ENCODE peak calls at places on chromosome X, in eight cellular contexts. One of them, this sample, is unnamed.

GRCh38 chrX:101450951-101451350 is 34.3 kb upstream of the ARMCX4 start:
- DNase-seq in RWPE2: no peak
- DNase-seq in HCT116: no peak
- DNase-seq in adrenal gland: no peak
- DNase-seq in GM10248: no peak
- DNase-seq in NCI-H1092: no peak
- DNase-seq in tibial artery: peak
- DNase-seq in activated T-helper 1 cell treated with anti-CD3 and anti-CD28 coated beads, Interleukin-12 subunit alpha, Interleukin-12 subunit beta, Interleukin-2, Interleukin-4 antibody, amounts not matched to agents 30 ng/mL and 10 ng/mL and 1 ng/mL, durations not matched to agents 14 hours and 24 hours and 36 hours: no peak
- DNase-seq in this sample: no peak

GRCh38 chrX:115940888-115941332 is 229.6 kb upstream of the AGTR2 start:
- DNase-seq in RWPE2: no peak
- DNase-seq in adrenal gland: peak
- DNase-seq in tibial artery: peak
- DNase-seq in NCI-H1092: peak
- DNase-seq in HCT116: no peak
- DNase-seq in activated T-helper 1 cell treated with anti-CD3 and anti-CD28 coated beads, Interleukin-12 subunit alpha, Interleukin-12 subunit beta, Interleukin-2, Interleukin-4 antibody, amounts not matched to agents 30 ng/mL and 10 ng/mL and 1 ng/mL, durations not matched to agents 14 hours and 24 hours and 36 hours: no peak
- DNase-seq in GM10248: no peak
- DNase-seq in this sample: peak

GRCh38 chrX:109695637-109696036 is 37.4 kb downstream of the ACSL4 start:
- DNase-seq in activated T-helper 1 cell treated with anti-CD3 and anti-CD28 coated beads, Interleukin-12 subunit alpha, Interleukin-12 subunit beta, Interleukin-2, Interleukin-4 antibody, amounts not matched to agents 30 ng/mL and 10 ng/mL and 1 ng/mL, durations not matched to agents 14 hours and 24 hours and 36 hours: no peak
- DNase-seq in HCT116: no peak
- DNase-seq in RWPE2: no peak
- DNase-seq in GM10248: no peak
- DNase-seq in adrenal gland: no peak
- DNase-seq in tibial artery: no peak
- DNase-seq in NCI-H1092: no peak
- DNase-seq in this sample: no peak

GRCh38 chrX:53481816-53482485 is 47.8 kb upstream of the HSD17B10 start:
- DNase-seq in RWPE2: no peak
- DNase-seq in tibial artery: peak
- DNase-seq in activated T-helper 1 cell treated with anti-CD3 and anti-CD28 coated beads, Interleukin-12 subunit alpha, Interleukin-12 subunit beta, Interleukin-2, Interleukin-4 antibody, amounts not matched to agents 30 ng/mL and 10 ng/mL and 1 ng/mL, durations not matched to agents 14 hours and 24 hours and 36 hours: peak
- DNase-seq in GM10248: peak
- DNase-seq in NCI-H1092: peak
- DNase-seq in HCT116: peak
- DNase-seq in adrenal gland: peak
- DNase-seq in this sample: no peak

GRCh38 chrX:24877854-24878650 is 137.7 kb downstream of the ARX start:
- DNase-seq in activated T-helper 1 cell treated with anti-CD3 and anti-CD28 coated beads, Interleukin-12 subunit alpha, Interleukin-12 subunit beta, Interleukin-2, Interleukin-4 antibody, amounts not matched to agents 30 ng/mL and 10 ng/mL and 1 ng/mL, durations not matched to agents 14 hours and 24 hours and 36 hours: no peak
- DNase-seq in adrenal gland: no peak
- DNase-seq in GM10248: no peak
- DNase-seq in NCI-H1092: no peak
- DNase-seq in RWPE2: no peak
- DNase-seq in tibial artery: no peak
- DNase-seq in HCT116: no peak
- DNase-seq in this sample: no peak

GRCh38 chrX:10756365-10756915 is 136.1 kb upstream of the MID1 start:
- DNase-seq in NCI-H1092: no peak
- DNase-seq in GM10248: no peak
- DNase-seq in adrenal gland: peak
- DNase-seq in activated T-helper 1 cell treated with anti-CD3 and anti-CD28 coated beads, Interleukin-12 subunit alpha, Interleukin-12 subunit beta, Interleukin-2, Interleukin-4 antibody, amounts not matched to agents 30 ng/mL and 10 ng/mL and 1 ng/mL, durations not matched to agents 14 hours and 24 hours and 36 hours: no peak
- DNase-seq in RWPE2: no peak
- DNase-seq in HCT116: peak
- DNase-seq in tibial artery: no peak
- DNase-seq in this sample: no peak

GRCh38 chrX:95733426-95733825 is 951.2 kb upstream of the DIAPH2 start:
- DNase-seq in GM10248: no peak
- DNase-seq in RWPE2: no peak
- DNase-seq in tibial artery: no peak
- DNase-seq in NCI-H1092: no peak
- DNase-seq in adrenal gland: no peak
- DNase-seq in activated T-helper 1 cell treated with anti-CD3 and anti-CD28 coated beads, Interleukin-12 subunit alpha, Interleukin-12 subunit beta, Interleukin-2, Interleukin-4 antibody, amounts not matched to agents 30 ng/mL and 10 ng/mL and 1 ng/mL, durations not matched to agents 14 hours and 24 hours and 36 hours: no peak
- DNase-seq in HCT116: no peak
- DNase-seq in this sample: no peak

GRCh38 chrX:18994713-18995112 is 10.8 kb upstream of the PHKA2 start:
- DNase-seq in NCI-H1092: no peak
- DNase-seq in RWPE2: no peak
- DNase-seq in HCT116: no peak
- DNase-seq in adrenal gland: no peak
- DNase-seq in activated T-helper 1 cell treated with anti-CD3 and anti-CD28 coated beads, Interleukin-12 subunit alpha, Interleukin-12 subunit beta, Interleukin-2, Interleukin-4 antibody, amounts not matched to agents 30 ng/mL and 10 ng/mL and 1 ng/mL, durations not matched to agents 14 hours and 24 hours and 36 hours: no peak
- DNase-seq in GM10248: no peak
- DNase-seq in tibial artery: no peak
- DNase-seq in this sample: no peak

GRCh38 chrX:17206584-17206983 is 168.4 kb upstream of the NHS start:
- DNase-seq in adrenal gland: no peak
- DNase-seq in RWPE2: no peak
- DNase-seq in tibial artery: no peak
- DNase-seq in NCI-H1092: no peak
- DNase-seq in HCT116: no peak
- DNase-seq in GM10248: no peak
- DNase-seq in activated T-helper 1 cell treated with anti-CD3 and anti-CD28 coated beads, Interleukin-12 subunit alpha, Interleukin-12 subunit beta, Interleukin-2, Interleukin-4 antibody, amounts not matched to agents 30 ng/mL and 10 ng/mL and 1 ng/mL, durations not matched to agents 14 hours and 24 hours and 36 hours: no peak
- DNase-seq in this sample: no peak

GRCh38 chrX:45889471-45889870 is 655.8 kb downstream of the ZNF674 start:
- DNase-seq in GM10248: no peak
- DNase-seq in tibial artery: no peak
- DNase-seq in HCT116: no peak
- DNase-seq in RWPE2: no peak
- DNase-seq in activated T-helper 1 cell treated with anti-CD3 and anti-CD28 coated beads, Interleukin-12 subunit alpha, Interleukin-12 subunit beta, Interleukin-2, Interleukin-4 antibody, amounts not matched to agents 30 ng/mL and 10 ng/mL and 1 ng/mL, durations not matched to agents 14 hours and 24 hours and 36 hours: no peak
- DNase-seq in adrenal gland: no peak
- DNase-seq in NCI-H1092: no peak
- DNase-seq in this sample: no peak

GRCh38 chrX:20498851-20499635 is 232.3 kb upstream of the RPS6KA3 start:
- DNase-seq in HCT116: no peak
- DNase-seq in adrenal gland: no peak
- DNase-seq in activated T-helper 1 cell treated with anti-CD3 and anti-CD28 coated beads, Interleukin-12 subunit alpha, Interleukin-12 subunit beta, Interleukin-2, Interleukin-4 antibody, amounts not matched to agents 30 ng/mL and 10 ng/mL and 1 ng/mL, durations not matched to agents 14 hours and 24 hours and 36 hours: no peak
- DNase-seq in RWPE2: no peak
- DNase-seq in tibial artery: no peak
- DNase-seq in GM10248: no peak
- DNase-seq in NCI-H1092: no peak
- DNase-seq in this sample: no peak

GRCh38 chrX:43968347-43968746 is 4.8 kb downstream of the NDP start:
- DNase-seq in tibial artery: no peak
- DNase-seq in RWPE2: no peak
- DNase-seq in GM10248: no peak
- DNase-seq in adrenal gland: no peak
- DNase-seq in HCT116: no peak
- DNase-seq in NCI-H1092: no peak
- DNase-seq in activated T-helper 1 cell treated with anti-CD3 and anti-CD28 coated beads, Interleukin-12 subunit alpha, Interleukin-12 subunit beta, Interleukin-2, Interleukin-4 antibody, amounts not matched to agents 30 ng/mL and 10 ng/mL and 1 ng/mL, durations not matched to agents 14 hours and 24 hours and 36 hours: no peak
- DNase-seq in this sample: no peak

GRCh38 chrX:11759461-11760311 is 1.6 kb downstream of the MSL3 start:
- DNase-seq in RWPE2: peak
- DNase-seq in NCI-H1092: peak
- DNase-seq in GM10248: peak
- DNase-seq in adrenal gland: peak
- DNase-seq in tibial artery: peak
- DNase-seq in activated T-helper 1 cell treated with anti-CD3 and anti-CD28 coated beads, Interleukin-12 subunit alpha, Interleukin-12 subunit beta, Interleukin-2, Interleukin-4 antibody, amounts not matched to agents 30 ng/mL and 10 ng/mL and 1 ng/mL, durations not matched to agents 14 hours and 24 hours and 36 hours: peak
- DNase-seq in HCT116: peak
- DNase-seq in this sample: peak

GRCh38 chrX:69153060-69153730 is 12.1 kb downstream of the PJA1 start:
- DNase-seq in adrenal gland: peak
- DNase-seq in NCI-H1092: no peak
- DNase-seq in RWPE2: peak
- DNase-seq in HCT116: no peak
- DNase-seq in tibial artery: no peak
- DNase-seq in activated T-helper 1 cell treated with anti-CD3 and anti-CD28 coated beads, Interleukin-12 subunit alpha, Interleukin-12 subunit beta, Interleukin-2, Interleukin-4 antibody, amounts not matched to agents 30 ng/mL and 10 ng/mL and 1 ng/mL, durations not matched to agents 14 hours and 24 hours and 36 hours: no peak
- DNase-seq in GM10248: no peak
- DNase-seq in this sample: peak

GRCh38 chrX:119692241-119693031 is 532 bp downstream of the SEPTIN6 start:
- DNase-seq in adrenal gland: peak
- DNase-seq in activated T-helper 1 cell treated with anti-CD3 and anti-CD28 coated beads, Interleukin-12 subunit alpha, Interleukin-12 subunit beta, Interleukin-2, Interleukin-4 antibody, amounts not matched to agents 30 ng/mL and 10 ng/mL and 1 ng/mL, durations not matched to agents 14 hours and 24 hours and 36 hours: peak
- DNase-seq in RWPE2: no peak
- DNase-seq in HCT116: no peak
- DNase-seq in GM10248: peak
- DNase-seq in NCI-H1092: no peak
- DNase-seq in tibial artery: no peak
- DNase-seq in this sample: peak

GRCh38 chrX:805988-806387 is 175.4 kb downstream of the SHOX start:
- DNase-seq in activated T-helper 1 cell treated with anti-CD3 and anti-CD28 coated beads, Interleukin-12 subunit alpha, Interleukin-12 subunit beta, Interleukin-2, Interleukin-4 antibody, amounts not matched to agents 30 ng/mL and 10 ng/mL and 1 ng/mL, durations not matched to agents 14 hours and 24 hours and 36 hours: no peak
- DNase-seq in adrenal gland: no peak
- DNase-seq in NCI-H1092: no peak
- DNase-seq in tibial artery: no peak
- DNase-seq in RWPE2: no peak
- DNase-seq in HCT116: no peak
- DNase-seq in GM10248: no peak
- DNase-seq in this sample: no peak

GRCh38 chrX:75230296-75230695 is 43.6 kb upstream of the UPRT start:
- DNase-seq in GM10248: no peak
- DNase-seq in activated T-helper 1 cell treated with anti-CD3 and anti-CD28 coated beads, Interleukin-12 subunit alpha, Interleukin-12 subunit beta, Interleukin-2, Interleukin-4 antibody, amounts not matched to agents 30 ng/mL and 10 ng/mL and 1 ng/mL, durations not matched to agents 14 hours and 24 hours and 36 hours: no peak
- DNase-seq in adrenal gland: no peak
- DNase-seq in RWPE2: no peak
- DNase-seq in tibial artery: no peak
- DNase-seq in HCT116: no peak
- DNase-seq in NCI-H1092: no peak
- DNase-seq in this sample: no peak

GRCh38 chrX:11647048-11647650 is 18.6 kb downstream of the ARHGAP6 start:
- DNase-seq in RWPE2: no peak
- DNase-seq in tibial artery: no peak
- DNase-seq in NCI-H1092: no peak
- DNase-seq in adrenal gland: no peak
- DNase-seq in HCT116: no peak
- DNase-seq in activated T-helper 1 cell treated with anti-CD3 and anti-CD28 coated beads, Interleukin-12 subunit alpha, Interleukin-12 subunit beta, Interleukin-2, Interleukin-4 antibody, amounts not matched to agents 30 ng/mL and 10 ng/mL and 1 ng/mL, durations not matched to agents 14 hours and 24 hours and 36 hours: no peak
- DNase-seq in GM10248: no peak
- DNase-seq in this sample: no peak

GRCh38 chrX:1593286-1594271 is 2.2 kb downstream of the AKAP17A start:
- DNase-seq in RWPE2: no peak
- DNase-seq in HCT116: no peak
- DNase-seq in tibial artery: no peak
- DNase-seq in activated T-helper 1 cell treated with anti-CD3 and anti-CD28 coated beads, Interleukin-12 subunit alpha, Interleukin-12 subunit beta, Interleukin-2, Interleukin-4 antibody, amounts not matched to agents 30 ng/mL and 10 ng/mL and 1 ng/mL, durations not matched to agents 14 hours and 24 hours and 36 hours: no peak
- DNase-seq in NCI-H1092: no peak
- DNase-seq in GM10248: no peak
- DNase-seq in adrenal gland: peak
- DNase-seq in this sample: peak

GRCh38 chrX:39491548-39492297 is 606.0 kb downstream of the BCOR start:
- DNase-seq in adrenal gland: no peak
- DNase-seq in RWPE2: no peak
- DNase-seq in tibial artery: no peak
- DNase-seq in activated T-helper 1 cell treated with anti-CD3 and anti-CD28 coated beads, Interleukin-12 subunit alpha, Interleukin-12 subunit beta, Interleukin-2, Interleukin-4 antibody, amounts not matched to agents 30 ng/mL and 10 ng/mL and 1 ng/mL, durations not matched to agents 14 hours and 24 hours and 36 hours: peak
- DNase-seq in HCT116: no peak
- DNase-seq in GM10248: peak
- DNase-seq in NCI-H1092: no peak
- DNase-seq in this sample: no peak

GRCh38 chrX:123084797-123085196 is 99.3 kb upstream of the GRIA3 start:
- DNase-seq in GM10248: no peak
- DNase-seq in HCT116: no peak
- DNase-seq in adrenal gland: no peak
- DNase-seq in tibial artery: no peak
- DNase-seq in activated T-helper 1 cell treated with anti-CD3 and anti-CD28 coated beads, Interleukin-12 subunit alpha, Interleukin-12 subunit beta, Interleukin-2, Interleukin-4 antibody, amounts not matched to agents 30 ng/mL and 10 ng/mL and 1 ng/mL, durations not matched to agents 14 hours and 24 hours and 36 hours: no peak
- DNase-seq in NCI-H1092: no peak
- DNase-seq in RWPE2: no peak
- DNase-seq in this sample: no peak

GRCh38 chrX:68594769-68595168 is 52.7 kb upstream of the STARD8 start:
- DNase-seq in adrenal gland: no peak
- DNase-seq in tibial artery: no peak
- DNase-seq in HCT116: no peak
- DNase-seq in RWPE2: no peak
- DNase-seq in GM10248: no peak
- DNase-seq in activated T-helper 1 cell treated with anti-CD3 and anti-CD28 coated beads, Interleukin-12 subunit alpha, Interleukin-12 subunit beta, Interleukin-2, Interleukin-4 antibody, amounts not matched to agents 30 ng/mL and 10 ng/mL and 1 ng/mL, durations not matched to agents 14 hours and 24 hours and 36 hours: no peak
- DNase-seq in NCI-H1092: no peak
- DNase-seq in this sample: no peak

GRCh38 chrX:3815896-3816664 is 102.6 kb upstream of the PRKX start:
- DNase-seq in activated T-helper 1 cell treated with anti-CD3 and anti-CD28 coated beads, Interleukin-12 subunit alpha, Interleukin-12 subunit beta, Interleukin-2, Interleukin-4 antibody, amounts not matched to agents 30 ng/mL and 10 ng/mL and 1 ng/mL, durations not matched to agents 14 hours and 24 hours and 36 hours: peak
- DNase-seq in RWPE2: peak
- DNase-seq in tibial artery: peak
- DNase-seq in adrenal gland: peak
- DNase-seq in HCT116: peak
- DNase-seq in GM10248: peak
- DNase-seq in NCI-H1092: peak
- DNase-seq in this sample: peak

GRCh38 chrX:148457279-148457678 is 43.1 kb upstream of the AFF2 start:
- DNase-seq in GM10248: no peak
- DNase-seq in adrenal gland: no peak
- DNase-seq in RWPE2: no peak
- DNase-seq in activated T-helper 1 cell treated with anti-CD3 and anti-CD28 coated beads, Interleukin-12 subunit alpha, Interleukin-12 subunit beta, Interleukin-2, Interleukin-4 antibody, amounts not matched to agents 30 ng/mL and 10 ng/mL and 1 ng/mL, durations not matched to agents 14 hours and 24 hours and 36 hours: no peak
- DNase-seq in tibial artery: no peak
- DNase-seq in NCI-H1092: no peak
- DNase-seq in HCT116: no peak
- DNase-seq in this sample: no peak

GRCh38 chrX:118974908-118975671 is 672 bp downstream of the LONRF3 start:
- DNase-seq in RWPE2: no peak
- DNase-seq in adrenal gland: peak
- DNase-seq in HCT116: no peak
- DNase-seq in GM10248: peak
- DNase-seq in NCI-H1092: no peak
- DNase-seq in tibial artery: peak
- DNase-seq in activated T-helper 1 cell treated with anti-CD3 and anti-CD28 coated beads, Interleukin-12 subunit alpha, Interleukin-12 subunit beta, Interleukin-2, Interleukin-4 antibody, amounts not matched to agents 30 ng/mL and 10 ng/mL and 1 ng/mL, durations not matched to agents 14 hours and 24 hours and 36 hours: peak
- DNase-seq in this sample: peak

GRCh38 chrX:3443186-3443585 is 96.7 kb upstream of the MXRA5 start:
- DNase-seq in activated T-helper 1 cell treated with anti-CD3 and anti-CD28 coated beads, Interleukin-12 subunit alpha, Interleukin-12 subunit beta, Interleukin-2, Interleukin-4 antibody, amounts not matched to agents 30 ng/mL and 10 ng/mL and 1 ng/mL, durations not matched to agents 14 hours and 24 hours and 36 hours: no peak
- DNase-seq in GM10248: no peak
- DNase-seq in RWPE2: no peak
- DNase-seq in HCT116: no peak
- DNase-seq in NCI-H1092: no peak
- DNase-seq in tibial artery: no peak
- DNase-seq in adrenal gland: no peak
- DNase-seq in this sample: no peak

GRCh38 chrX:16869393-16870094 is 618 bp downstream of the RBBP7 start:
- DNase-seq in GM10248: peak
- DNase-seq in NCI-H1092: peak
- DNase-seq in RWPE2: no peak
- DNase-seq in tibial artery: peak
- DNase-seq in adrenal gland: peak
- DNase-seq in activated T-helper 1 cell treated with anti-CD3 and anti-CD28 coated beads, Interleukin-12 subunit alpha, Interleukin-12 subunit beta, Interleukin-2, Interleukin-4 antibody, amounts not matched to agents 30 ng/mL and 10 ng/mL and 1 ng/mL, durations not matched to agents 14 hours and 24 hours and 36 hours: peak
- DNase-seq in HCT116: no peak
- DNase-seq in this sample: peak

GRCh38 chrX:151082077-151082948 is 94.1 kb upstream of the GPR50 start:
- DNase-seq in RWPE2: no peak
- DNase-seq in NCI-H1092: peak
- DNase-seq in activated T-helper 1 cell treated with anti-CD3 and anti-CD28 coated beads, Interleukin-12 subunit alpha, Interleukin-12 subunit beta, Interleukin-2, Interleukin-4 antibody, amounts not matched to agents 30 ng/mL and 10 ng/mL and 1 ng/mL, durations not matched to agents 14 hours and 24 hours and 36 hours: peak
- DNase-seq in HCT116: peak
- DNase-seq in adrenal gland: peak
- DNase-seq in tibial artery: peak
- DNase-seq in GM10248: peak
- DNase-seq in this sample: peak

GRCh38 chrX:19332983-19333382 is 10.7 kb upstream of the PDHA1 start:
- DNase-seq in NCI-H1092: peak
- DNase-seq in adrenal gland: peak
- DNase-seq in activated T-helper 1 cell treated with anti-CD3 and anti-CD28 coated beads, Interleukin-12 subunit alpha, Interleukin-12 subunit beta, Interleukin-2, Interleukin-4 antibody, amounts not matched to agents 30 ng/mL and 10 ng/mL and 1 ng/mL, durations not matched to agents 14 hours and 24 hours and 36 hours: no peak
- DNase-seq in HCT116: no peak
- DNase-seq in RWPE2: no peak
- DNase-seq in tibial artery: no peak
- DNase-seq in GM10248: no peak
- DNase-seq in this sample: no peak

GRCh38 chrX:47174376-47174775 is 19.3 kb upstream of the UBA1 start:
- DNase-seq in activated T-helper 1 cell treated with anti-CD3 and anti-CD28 coated beads, Interleukin-12 subunit alpha, Interleukin-12 subunit beta, Interleukin-2, Interleukin-4 antibody, amounts not matched to agents 30 ng/mL and 10 ng/mL and 1 ng/mL, durations not matched to agents 14 hours and 24 hours and 36 hours: no peak
- DNase-seq in tibial artery: no peak
- DNase-seq in NCI-H1092: no peak
- DNase-seq in RWPE2: no peak
- DNase-seq in HCT116: no peak
- DNase-seq in adrenal gland: no peak
- DNase-seq in GM10248: no peak
- DNase-seq in this sample: peak

GRCh38 chrX:37509349-37509748 is 62.1 kb upstream of the LANCL3 start:
- DNase-seq in NCI-H1092: no peak
- DNase-seq in adrenal gland: no peak
- DNase-seq in tibial artery: no peak
- DNase-seq in RWPE2: no peak
- DNase-seq in GM10248: no peak
- DNase-seq in HCT116: no peak
- DNase-seq in activated T-helper 1 cell treated with anti-CD3 and anti-CD28 coated beads, Interleukin-12 subunit alpha, Interleukin-12 subunit beta, Interleukin-2, Interleukin-4 antibody, amounts not matched to agents 30 ng/mL and 10 ng/mL and 1 ng/mL, durations not matched to agents 14 hours and 24 hours and 36 hours: no peak
- DNase-seq in this sample: no peak

GRCh38 chrX:74343970-74344622 is 40.1 kb downstream of the ZCCHC13 start:
- DNase-seq in GM10248: peak
- DNase-seq in NCI-H1092: peak
- DNase-seq in adrenal gland: peak
- DNase-seq in HCT116: peak
- DNase-seq in tibial artery: peak
- DNase-seq in activated T-helper 1 cell treated with anti-CD3 and anti-CD28 coated beads, Interleukin-12 subunit alpha, Interleukin-12 subunit beta, Interleukin-2, Interleukin-4 antibody, amounts not matched to agents 30 ng/mL and 10 ng/mL and 1 ng/mL, durations not matched to agents 14 hours and 24 hours and 36 hours: peak
- DNase-seq in RWPE2: no peak
- DNase-seq in this sample: peak

This sample was measured in aorta.